ENCODE peak calls at places on chromosomes 16 and 17, in eight cellular contexts. G, V, J, Z, E, T, R and H are unnamed samples.

GRCh38 chr16:68375801-68376536 is 65.2 kb downstream of the PRMT7 start:
- DNase-seq in G (no peak), T (no peak), J (no peak), Z (no peak), V (no peak), E (no peak), R (no peak), H (no peak)

GRCh38 chr17:30005709-30006320 is 64.4 kb downstream of the EFCAB5 start:
- DNase-seq in V (no peak), Z (no peak), J (no peak), E (no peak), R (no peak), G (no peak), T (no peak), H (no peak)

GRCh38 chr17:82244413-82245140 is 15.7 kb downstream of the SLC16A3 start:
- DNase-seq in E (peak), R (no peak), V (peak), J (no peak), G (peak), Z (no peak), T (peak), H (no peak)

GRCh38 chr17:66564992-66565465 is 262.6 kb downstream of the PRKCA start:
- DNase-seq in E (peak), G (no peak), J (no peak), V (no peak), Z (no peak), R (no peak), T (no peak), H (no peak)

GRCh38 chr16:74304164-74304834 is 7.7 kb downstream of the PSMD7 start:
- DNase-seq in Z (no peak), V (no peak), R (no peak), E (no peak), J (no peak), T (no peak), G (no peak), H (no peak)

GRCh38 chr17:37725021-37725585 is 19.8 kb downstream of the HNF1B start:
- DNase-seq in E (no peak), Z (no peak), R (no peak), J (no peak), V (no peak), T (no peak), G (no peak), H (no peak)

GRCh38 chr16:8852534-8852933 is 16.3 kb downstream of the CARHSP1 start:
- DNase-seq in R (no peak), T (no peak), V (no peak), J (no peak), Z (no peak), E (no peak), G (no peak), H (no peak)

GRCh38 chr16:1364510-1364909 is 12.8 kb downstream of the GNPTG start:
- DNase-seq in G (no peak), J (no peak), R (no peak), T (no peak), E (no peak), V (no peak), Z (no peak), H (no peak)

GRCh38 chr17:78818932-78819331 is 21.7 kb downstream of the USP36 start:
- DNase-seq in T (no peak), G (no peak), E (no peak), V (peak), R (no peak), Z (peak), J (no peak), H (no peak)

GRCh38 chr16:14350626-14351025 is 279.4 kb downstream of the PARN start:
- DNase-seq in Z (no peak), V (no peak), E (no peak), J (no peak), G (no peak), R (no peak), T (no peak), H (no peak)